ENCODE peak calls at places on chromosomes 1 and 21, in five cellular contexts. F is CD4-positive, CD25-positive, alpha-beta regulatory T cell; B is OCI-LY7; Q is neuronal stem cell; G is left ventricle myocardium inferior. K is an unnamed sample.

GRCh38 chr1:1419812-1420653 is 1.0 kb downstream of the ANKRD65 start:
- DNase-seq in F (no peak), B (no peak), Q (no peak), G (no peak), K (peak; percentile 70)

GRCh38 chr1:59707216-59707615 is 107.5 kb upstream of the HOOK1 start:
- DNase-seq in F (no peak), B (no peak), Q (no peak), G (peak; percentile 39), K (peak; percentile 55)

GRCh38 chr1:11979453-11979817 is 809 bp upstream of the MFN2 start:
- DNase-seq in F (no peak), B (no peak), Q (peak; percentile 5), G (no peak), K (no peak)

GRCh38 chr1:162133566-162133965 is 64.1 kb downstream of the NOS1AP start:
- DNase-seq in F (no peak), B (no peak), Q (no peak), G (no peak), K (no peak)

GRCh38 chr1:206551296-206551984 is 44.1 kb downstream of the RASSF5 start:
- DNase-seq in F (no peak), B (no peak), Q (no peak), G (no peak), K (no peak)

GRCh38 chr1:115714572-115715141 is 53.9 kb downstream of the CASQ2 start:
- DNase-seq in F (no peak), B (no peak), Q (no peak), G (no peak), K (no peak)

GRCh38 chr1:59779949-59780348 is 34.8 kb upstream of the HOOK1 start:
- DNase-seq in F (no peak), B (no peak), Q (no peak), G (no peak), K (no peak)

GRCh38 chr21:16315223-16315622 is 585.4 kb downstream of the USP25 start:
- DNase-seq in F (no peak), B (no peak), Q (no peak), G (no peak), K (no peak)

GRCh38 chr21:41615613-41616012 is 107.7 kb upstream of the TMPRSS2 start:
- DNase-seq in F (no peak), B (no peak), Q (no peak), G (no peak), K (no peak)

GRCh38 chr1:104238991-104239390 is 489.3 kb downstream of the AMY1C start:
- DNase-seq in F (no peak), B (no peak), Q (peak; percentile 32), G (no peak), K (no peak)

GRCh38 chr1:59290173-59290954 is 6.5 kb upstream of the FGGY start:
- DNase-seq in F (no peak), B (peak; percentile 29), Q (no peak), G (no peak), K (no peak)

GRCh38 chr1:173914366-173914871 is 2.7 kb downstream of the SERPINC1 start:
- DNase-seq in F (no peak), B (peak; percentile 67), Q (no peak), G (no peak), K (no peak)

GRCh38 chr1:222817529-222817928 is 2.7 kb downstream of the DISP1 start:
- DNase-seq in F (no peak), B (no peak), Q (no peak), G (no peak), K (peak; percentile 32)

GRCh38 chr1:168966217-168966616 is 140.3 kb upstream of the ATP1B1 start:
- DNase-seq in F (no peak), B (no peak), Q (no peak), G (no peak), K (no peak)

GRCh38 chr1:168960114-168960513 is 146.4 kb upstream of the ATP1B1 start:
- DNase-seq in F (no peak), B (no peak), Q (no peak), G (no peak), K (no peak)

GRCh38 chr1:168964478-168964877 is 142.0 kb upstream of the ATP1B1 start:
- DNase-seq in F (no peak), B (no peak), Q (no peak), G (no peak), K (no peak)

GRCh38 chr1:168960595-168960994 is 145.9 kb upstream of the ATP1B1 start:
- DNase-seq in F (no peak), B (no peak), Q (no peak), G (no peak), K (no peak)

GRCh38 chr1:168963596-168963995 is 142.9 kb upstream of the ATP1B1 start:
- DNase-seq in F (no peak), B (no peak), Q (no peak), G (no peak), K (no peak)
- H3K4me3 ChIP-seq in F (no peak overlapping the region), B (no peak overlapping the region), Q (no peak overlapping the region), G (no peak overlapping the region), K (no peak overlapping the region)

GRCh38 chr1:201877877-201878339 is 10.8 kb upstream of the SHISA4 start:
- DNase-seq in F (no peak), B (peak; percentile 49), Q (peak; percentile 35), G (no peak), K (no peak)
- H3K4me3 ChIP-seq in F (no peak overlapping the region), B (no peak overlapping the region), Q (no peak overlapping the region), G (no peak overlapping the region), K (no peak overlapping the region)

GRCh38 chr1:117612517-117613248 is 6.8 kb downstream of the TENT5C start:
- DNase-seq in F (no peak), B (no peak), Q (no peak), G (no peak), K (no peak)
- H3K4me3 ChIP-seq in F (peak overlapping the region; percentile 99), B (no peak overlapping the region), Q (no peak overlapping the region), G (peak overlapping the region; percentile 10), K (no peak overlapping the region)

DNA sequence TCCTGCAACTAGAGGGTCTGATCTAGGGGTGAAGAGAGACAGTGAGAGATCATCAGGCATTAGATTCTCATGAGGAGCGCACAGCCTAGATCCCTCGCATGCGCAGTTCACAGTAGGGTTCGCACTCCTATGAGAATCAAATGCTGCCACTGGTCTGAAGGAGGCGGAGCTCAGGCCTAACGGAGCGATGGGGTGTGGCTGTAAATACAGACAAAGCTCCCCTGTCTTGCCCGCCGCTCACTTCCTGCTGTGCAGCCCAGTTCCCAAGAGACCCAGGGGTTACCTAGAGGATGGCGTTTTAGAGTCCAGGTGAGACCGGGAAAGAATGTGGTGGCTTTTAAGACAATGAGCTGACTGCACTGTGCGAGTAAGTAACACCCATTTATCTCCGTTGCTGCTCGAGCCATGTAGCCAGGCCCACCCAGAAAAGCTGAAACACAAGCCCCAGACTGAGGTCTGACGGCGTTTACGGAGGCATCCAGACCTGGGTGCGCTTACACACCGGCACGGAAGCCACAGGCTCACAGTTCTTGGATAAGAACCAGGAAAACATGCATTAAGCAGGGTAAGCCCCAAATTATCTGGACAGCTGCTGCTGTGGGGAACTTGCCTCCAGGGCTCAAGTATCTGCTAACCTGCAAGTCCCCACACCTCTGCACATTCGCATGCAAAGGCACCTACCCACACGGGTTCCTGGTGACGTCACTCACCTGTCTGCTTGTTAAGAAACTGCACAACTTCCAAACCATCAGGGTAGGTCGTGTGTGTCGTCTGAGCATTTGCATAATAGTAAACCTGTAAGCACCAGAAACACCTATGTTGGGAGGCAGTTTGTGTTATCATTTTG is 12.5 kb downstream of the TCP10L start:
- DNase-seq in F (no peak), B (peak; percentile 44), Q (no peak), G (no peak), K (no peak)
- H3K4me3 ChIP-seq in F (no peak overlapping the region), B (no peak overlapping the region), Q (no peak overlapping the region), G (no peak overlapping the region), K (no peak overlapping the region)

GRCh38 chr1:41218152-41218551 is 24.0 kb downstream of the SCMH1 start:
- DNase-seq in F (no peak), B (no peak), Q (no peak), G (no peak), K (no peak)
- H3K4me3 ChIP-seq in F (no peak overlapping the region), B (no peak overlapping the region), Q (no peak overlapping the region), G (no peak overlapping the region), K (no peak overlapping the region)

DNA sequence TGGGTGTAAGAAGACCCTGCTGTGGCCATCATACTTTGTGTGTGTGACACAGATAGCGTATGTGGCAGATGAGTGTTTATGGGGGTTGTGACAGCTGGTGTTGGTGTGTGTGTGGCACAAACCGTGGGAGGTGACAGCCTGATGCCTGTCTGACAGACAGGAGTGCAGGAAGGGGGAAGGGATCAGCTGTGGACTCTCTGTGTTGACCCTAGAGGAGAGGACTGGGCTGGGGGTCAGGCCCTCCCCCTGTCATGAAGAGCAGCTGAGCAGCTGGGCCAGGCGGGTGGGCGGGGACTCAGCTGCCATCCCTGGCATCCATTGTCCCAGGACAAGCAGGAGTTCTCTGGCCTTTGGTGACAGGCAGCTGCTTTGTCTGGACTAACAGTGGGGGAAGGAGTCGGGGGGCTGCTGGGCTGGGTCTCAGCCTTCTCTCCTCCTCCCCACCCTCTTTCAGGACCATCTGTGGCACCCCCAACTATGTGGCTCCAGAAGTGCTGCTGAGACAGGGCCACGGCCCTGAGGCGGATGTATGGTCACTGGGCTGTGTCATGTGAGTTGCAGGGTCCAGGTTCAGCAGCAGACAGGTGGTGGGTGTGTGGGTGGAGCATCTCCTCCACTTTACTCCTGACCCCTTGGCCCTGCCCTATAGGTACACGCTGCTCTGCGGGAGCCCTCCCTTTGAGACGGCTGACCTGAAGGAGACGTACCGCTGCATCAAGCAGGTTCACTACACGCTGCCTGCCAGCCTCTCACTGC is 2.3 kb downstream of the PLK3 start:
- DNase-seq in F (no peak), B (no peak), Q (peak; percentile 84), G (peak; percentile 19), K (no peak)
- H3K4me3 ChIP-seq in F (peak overlapping the region; percentile 92), B (peak overlapping the region; percentile 83), Q (peak overlapping the region; percentile 30), G (peak overlapping the region; percentile 98), K (peak overlapping the region; percentile 81)

DNA sequence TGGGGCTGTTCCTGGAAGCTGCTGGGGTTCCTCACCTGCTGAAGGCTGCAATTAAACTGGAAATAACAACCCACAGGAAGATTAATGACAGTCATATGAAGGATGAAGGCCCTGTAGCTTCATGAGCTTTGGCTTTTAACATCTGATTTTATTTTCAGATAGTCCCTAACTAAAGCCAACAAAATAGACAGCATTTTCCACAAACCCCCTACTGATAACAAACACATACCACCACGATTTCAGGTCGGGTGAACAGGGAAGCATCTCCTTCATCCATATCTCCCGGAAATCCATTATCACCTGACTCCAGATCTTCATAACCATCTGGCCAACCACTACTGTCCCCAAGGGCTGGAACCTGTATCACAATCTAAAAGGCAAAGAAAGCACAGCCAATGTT is 169.6 kb downstream of the TGFBR3 start:
- DNase-seq in F (no peak), B (no peak), Q (no peak), G (no peak), K (no peak)
- H3K4me3 ChIP-seq in F (no peak overlapping the region), B (no peak overlapping the region), Q (no peak overlapping the region), G (no peak overlapping the region), K (no peak overlapping the region)